ENCODE peak calls at places on chromosomes 7 and 10, in nine cellular contexts. U, D, Y, I, K, P, F, L and Q are unnamed samples.

GRCh38 chr10:87836098-87836497 is 18.1 kb upstream of the ATAD1 start:
- DNase-seq in U (no peak), D (no peak), Y (no peak), I (no peak), K (no peak), P (no peak), F (no peak), L (no peak), Q (no peak)

GRCh38 chr7:79217468-79217867 is 236.0 kb downstream of the MAGI2 start:
- DNase-seq in U (no peak), D (peak), Y (peak), I (no peak), K (no peak), P (no peak), F (peak), L (no peak), Q (no peak)

GRCh38 chr7:75596727-75597614 is 104.9 kb downstream of the SPDYE5 start:
- DNase-seq in U (no peak), D (peak), Y (peak), I (no peak), K (no peak), P (no peak), F (peak), L (no peak), Q (peak)

GRCh38 chr7:30584970-30585369 is 9.7 kb upstream of the GARS1 start:
- DNase-seq in U (no peak), D (no peak), Y (no peak), I (no peak), K (no peak), P (no peak), F (no peak), L (no peak), Q (no peak)

GRCh38 chr7:108660465-108660864 is 90.8 kb downstream of the DNAJB9 start:
- DNase-seq in U (no peak), D (peak), Y (peak), I (no peak), K (no peak), P (no peak), F (no peak), L (no peak), Q (no peak)

GRCh38 chr10:77925795-77926565 is 575 bp downstream of the DLG5 start:
- DNase-seq in U (peak), D (no peak), Y (peak), I (peak), K (no peak), P (peak), F (no peak), L (peak), Q (peak)

GRCh38 chr7:107014381-107015023 is 30.0 kb upstream of the PRKAR2B start:
- DNase-seq in U (no peak), D (peak), Y (peak), I (no peak), K (no peak), P (no peak), F (peak), L (no peak), Q (no peak)

GRCh38 chr10:13338337-13339128 is 9.6 kb downstream of the SEPHS1 start:
- DNase-seq in U (no peak), D (peak), Y (no peak), I (no peak), K (no peak), P (no peak), F (peak), L (no peak), Q (no peak)

GRCh38 chr10:50229460-50229859 is 21.9 kb downstream of the ASAH2 start:
- DNase-seq in U (no peak), D (no peak), Y (no peak), I (no peak), K (no peak), P (no peak), F (no peak), L (no peak), Q (no peak)

GRCh38 chr7:1160665-1161010 is 642 bp upstream of the ZFAND2A start:
- DNase-seq in U (no peak), D (no peak), Y (no peak), I (no peak), K (no peak), P (no peak), F (no peak), L (peak), Q (no peak)

DNA sequence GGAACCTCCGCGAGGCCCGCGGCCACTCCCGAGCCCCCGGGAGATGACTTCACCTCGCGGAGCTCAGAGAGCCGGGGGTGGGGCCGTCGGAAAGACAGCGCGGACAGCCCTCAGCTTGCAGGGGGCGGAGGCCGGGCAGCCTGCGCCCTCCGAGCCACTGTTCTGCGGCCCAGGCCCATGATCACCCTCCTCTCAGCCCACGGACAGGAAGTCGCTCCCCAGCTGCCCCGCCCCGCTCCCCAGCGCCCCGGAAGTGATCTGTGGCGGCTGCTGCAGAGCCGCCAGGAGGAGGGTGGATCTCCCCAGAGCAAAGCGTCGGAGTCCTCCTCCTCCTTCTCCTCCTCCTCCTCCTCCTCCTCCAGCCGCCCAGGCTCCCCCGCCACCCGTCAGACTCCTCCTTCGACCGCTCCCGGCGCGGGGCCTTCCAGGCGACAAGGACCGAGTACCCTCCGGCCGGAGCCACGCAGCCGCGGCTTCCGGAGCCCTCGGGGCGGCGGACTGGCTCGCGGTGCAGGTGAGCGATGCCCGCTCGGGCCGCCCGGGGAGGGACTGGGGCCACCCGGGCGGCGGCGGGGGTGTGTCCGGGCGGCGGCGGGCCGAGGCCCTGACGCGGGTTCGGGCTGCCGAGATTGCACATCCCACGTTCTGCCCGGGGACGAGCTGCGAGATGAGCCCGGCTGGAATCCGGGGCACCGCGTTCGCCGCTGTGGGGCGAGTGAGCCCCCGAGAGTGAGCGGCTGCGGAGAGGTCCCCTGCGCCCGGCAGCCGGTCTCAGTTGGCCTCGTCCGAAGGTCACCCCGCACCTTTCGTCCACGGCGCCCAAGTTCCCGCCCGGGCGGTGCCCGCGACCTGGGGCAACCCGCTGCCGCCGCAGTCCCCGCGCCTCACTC is at the start of gene RALA:
- DNase-seq in U (peak), D (peak), Y (peak), I (peak), K (peak), P (peak), F (peak), L (peak), Q (peak)
- TF ChIP-seq CTCF in U (no peak), D (peak), Y (no peak), I (no peak), K (no peak), P (no peak), F (no peak), L (no peak), Q (no peak)

GRCh38 chr10:133276435-133277201 is at the start of gene ADAM8:
- DNase-seq in U (peak), D (no peak), Y (no peak), I (no peak), K (no peak), P (no peak), F (no peak), L (no peak), Q (peak)
- TF ChIP-seq CTCF in U (no peak), D (no peak), Y (no peak), I (no peak), K (no peak), P (no peak), F (no peak), L (no peak), Q (no peak)

GRCh38 chr10:47356708-47357107 is 8.5 kb downstream of the RBP3 start:
- DNase-seq in U (no peak), D (no peak), Y (no peak), I (no peak), K (no peak), P (no peak), F (no peak), L (no peak), Q (no peak)

GRCh38 chr10:47353351-47353750 is 5.2 kb downstream of the RBP3 start:
- DNase-seq in U (no peak), D (no peak), Y (no peak), I (no peak), K (no peak), P (no peak), F (no peak), L (no peak), Q (no peak)

GRCh38 chr10:47354900-47355299 is 6.7 kb downstream of the RBP3 start:
- DNase-seq in U (no peak), D (no peak), Y (no peak), I (no peak), K (no peak), P (no peak), F (no peak), L (no peak), Q (no peak)

GRCh38 chr10:47351899-47352815 is 4.0 kb downstream of the RBP3 start:
- DNase-seq in U (no peak), D (no peak), Y (no peak), I (no peak), K (no peak), P (no peak), F (no peak), L (no peak), Q (no peak)

DNA sequence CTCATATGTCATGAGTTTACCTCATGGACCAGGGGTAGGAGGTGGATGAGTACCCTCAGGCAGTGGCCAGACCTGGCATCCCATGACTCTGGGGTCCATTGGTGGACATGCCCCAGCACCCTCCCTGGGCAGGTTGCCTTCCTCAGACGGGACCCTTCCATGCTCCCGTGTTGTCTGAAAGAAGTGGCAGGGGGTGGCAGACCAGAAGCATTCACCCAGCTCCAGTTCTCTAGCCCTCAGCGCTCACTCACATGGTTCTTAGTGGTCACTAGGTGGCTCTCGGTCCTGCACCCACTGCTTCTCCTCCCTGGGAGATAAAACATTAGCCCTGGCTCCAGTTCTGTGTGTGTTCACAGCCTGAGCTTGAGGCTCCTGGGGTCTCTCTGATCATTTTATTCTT is 6.0 kb downstream of the RBP3 start:
- DNase-seq in U (no peak), D (peak), Y (peak), I (no peak), K (no peak), P (no peak), F (no peak), L (no peak), Q (no peak)
- TF ChIP-seq CTCF in U (peak), D (peak), Y (peak), I (peak), K (peak), P (no peak), F (no peak), L (no peak), Q (no peak)

GRCh38 chr7:113289140-113289740 is 170.9 kb upstream of the SMIM30 start:
- DNase-seq in U (no peak), D (peak), Y (peak), I (no peak), K (no peak), P (no peak), F (peak), L (no peak), Q (peak)
- TF ChIP-seq CTCF in U (peak), D (peak), Y (peak), I (peak), K (peak), P (peak), F (peak), L (peak), Q (peak)

DNA sequence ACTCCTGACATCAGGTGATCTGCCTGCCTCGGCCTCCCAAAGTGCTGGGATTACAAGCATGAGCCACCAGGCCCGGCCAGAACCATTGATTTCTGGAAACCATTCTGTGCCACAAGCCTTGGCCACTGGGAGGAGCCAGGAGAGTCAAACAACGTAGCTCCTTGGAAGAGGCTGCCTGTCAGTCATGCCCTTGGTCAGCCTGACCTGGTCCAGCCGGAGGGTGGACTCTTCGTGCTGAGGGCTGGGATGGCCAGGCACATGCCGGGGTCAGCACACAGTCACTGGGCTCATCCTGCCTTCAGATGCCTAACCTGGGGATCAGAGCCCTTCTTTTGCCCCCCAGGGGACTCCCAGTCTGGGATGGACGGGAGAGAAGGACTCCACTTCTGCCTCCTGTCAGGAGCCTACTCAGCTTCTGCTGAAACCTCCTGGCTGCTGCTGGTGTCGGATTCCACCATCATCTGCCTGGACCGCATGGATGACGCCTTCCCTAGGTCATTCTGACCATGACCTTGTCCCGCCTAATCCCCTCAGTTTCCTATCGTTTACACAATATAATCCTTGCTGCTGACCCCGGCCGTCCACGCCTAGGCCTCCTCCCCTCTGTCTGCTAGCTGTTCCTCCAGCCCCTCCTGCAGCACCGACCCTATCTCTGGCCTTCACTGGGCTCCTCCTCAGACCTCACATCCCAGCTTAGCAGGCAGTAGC is 30.4 kb downstream of the TMEM270 start:
- DNase-seq in U (no peak), D (peak), Y (no peak), I (no peak), K (no peak), P (no peak), F (no peak), L (no peak), Q (no peak)
- TF ChIP-seq CTCF in U (no peak), D (peak), Y (peak), I (no peak), K (peak), P (peak), F (no peak), L (no peak), Q (no peak)

DNA sequence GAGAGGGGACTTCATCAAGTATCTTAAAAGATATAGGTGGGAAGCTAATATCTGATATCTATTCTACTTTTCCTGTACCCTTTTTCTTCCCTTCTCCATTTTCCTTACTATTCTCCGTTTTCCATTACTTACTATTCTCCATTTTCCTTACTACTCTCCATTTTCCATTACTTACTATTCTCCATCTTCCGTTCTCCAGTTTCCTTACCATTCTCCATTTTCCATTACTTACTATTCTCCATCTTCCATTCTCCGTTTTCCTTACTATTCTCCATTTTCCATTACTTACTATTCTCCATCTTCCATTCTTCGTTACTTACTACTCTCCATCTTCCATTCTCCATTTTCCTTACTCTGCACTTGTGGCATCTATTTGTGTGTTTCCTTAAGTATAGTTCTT is 39.3 kb downstream of the STEAP4 start:
- DNase-seq in U (no peak), D (no peak), Y (no peak), I (no peak), K (no peak), P (no peak), F (no peak), L (no peak), Q (no peak)
- TF ChIP-seq CTCF in U (no peak), D (no peak), Y (no peak), I (no peak), K (no peak), P (no peak), F (no peak), L (no peak), Q (no peak)

GRCh38 chr10:125160856-125161569 is 650 bp upstream of the CTBP2 start:
- DNase-seq in U (peak), D (peak), Y (peak), I (peak), K (peak), P (peak), F (peak), L (peak), Q (peak)
- TF ChIP-seq CTCF in U (no peak), D (peak), Y (no peak), I (peak), K (no peak), P (no peak), F (no peak), L (no peak), Q (no peak)